ENCODE peak calls at places on chromosomes 2 and 18, in ten cellular contexts. One of them, this sample, is unnamed.

GRCh38 chr2:17171446-17172049 is 346.7 kb downstream of the RAD51AP2 start:
- DNase-seq in HCT116: peak
- DNase-seq in HepG2: peak
- DNase-seq in K562: no peak
- DNase-seq in H1: peak
- DNase-seq in WTC11: peak
- DNase-seq in SK-N-SH: peak
- DNase-seq in endothelial cell of umbilical vein: no peak
- DNase-seq in NB4: peak
- DNase-seq in A549: peak
- DNase-seq in this sample: no peak

GRCh38 chr2:27095745-27096651 is 9.4 kb downstream of the KHK start:
- DNase-seq in endothelial cell of umbilical vein: peak
- DNase-seq in WTC11: peak
- DNase-seq in K562: peak
- DNase-seq in HepG2: peak
- DNase-seq in A549: peak
- DNase-seq in H1: peak
- DNase-seq in NB4: peak
- DNase-seq in HCT116: no peak
- DNase-seq in SK-N-SH: peak
- DNase-seq in this sample: no peak

GRCh38 chr18:12317664-12318333 is 9.8 kb downstream of the TUBB6 start:
- DNase-seq in H1: no peak
- DNase-seq in K562: no peak
- DNase-seq in NB4: peak
- DNase-seq in SK-N-SH: no peak
- DNase-seq in HepG2: no peak
- DNase-seq in HCT116: no peak
- DNase-seq in A549: peak
- DNase-seq in endothelial cell of umbilical vein: no peak
- DNase-seq in WTC11: no peak
- DNase-seq in this sample: no peak

GRCh38 chr18:74290831-74291770 is 662 bp downstream of the CYB5A start:
- DNase-seq in A549: no peak
- DNase-seq in HCT116: peak
- DNase-seq in SK-N-SH: peak
- DNase-seq in HepG2: peak
- DNase-seq in H1: peak
- DNase-seq in K562: no peak
- DNase-seq in endothelial cell of umbilical vein: no peak
- DNase-seq in WTC11: peak
- DNase-seq in NB4: peak
- DNase-seq in this sample: no peak

GRCh38 chr2:128314026-128314347 is 4.7 kb downstream of the HS6ST1 start:
- DNase-seq in K562: no peak
- DNase-seq in A549: no peak
- DNase-seq in SK-N-SH: no peak
- DNase-seq in HepG2: no peak
- DNase-seq in endothelial cell of umbilical vein: no peak
- DNase-seq in WTC11: no peak
- DNase-seq in H1: peak
- DNase-seq in HCT116: no peak
- DNase-seq in NB4: no peak
- DNase-seq in this sample: no peak

GRCh38 chr2:109447251-109447661 is 166.5 kb downstream of the SEPTIN10 start:
- DNase-seq in HCT116: no peak
- DNase-seq in WTC11: no peak
- DNase-seq in endothelial cell of umbilical vein: peak
- DNase-seq in HepG2: no peak
- DNase-seq in SK-N-SH: peak
- DNase-seq in K562: no peak
- DNase-seq in NB4: no peak
- DNase-seq in A549: no peak
- DNase-seq in H1: no peak
- DNase-seq in this sample: no peak

GRCh38 chr2:186771395-186771794 is 77.5 kb downstream of the FAM171B start:
- DNase-seq in HepG2: no peak
- DNase-seq in HCT116: no peak
- DNase-seq in WTC11: no peak
- DNase-seq in K562: no peak
- DNase-seq in H1: no peak
- DNase-seq in NB4: no peak
- DNase-seq in endothelial cell of umbilical vein: no peak
- DNase-seq in A549: peak
- DNase-seq in SK-N-SH: no peak
- DNase-seq in this sample: no peak

GRCh38 chr18:51009071-51009470 is 20.9 kb upstream of the SMAD4 start:
- DNase-seq in K562: no peak
- DNase-seq in endothelial cell of umbilical vein: no peak
- DNase-seq in SK-N-SH: no peak
- DNase-seq in H1: no peak
- DNase-seq in NB4: peak
- DNase-seq in WTC11: no peak
- DNase-seq in A549: no peak
- DNase-seq in HepG2: no peak
- DNase-seq in HCT116: no peak
- DNase-seq in this sample: no peak

GRCh38 chr18:79882522-79883241 is 68.8 kb downstream of the SLC66A2 start:
- DNase-seq in NB4: no peak
- DNase-seq in HepG2: no peak
- DNase-seq in HCT116: no peak
- DNase-seq in SK-N-SH: peak
- DNase-seq in H1: no peak
- DNase-seq in WTC11: no peak
- DNase-seq in endothelial cell of umbilical vein: no peak
- DNase-seq in A549: no peak
- DNase-seq in K562: no peak
- DNase-seq in this sample: no peak

GRCh38 chr18:44453505-44453904 is 227.2 kb upstream of the SETBP1 start:
- DNase-seq in NB4: no peak
- DNase-seq in SK-N-SH: no peak
- DNase-seq in HepG2: no peak
- DNase-seq in K562: no peak
- DNase-seq in WTC11: no peak
- DNase-seq in A549: no peak
- DNase-seq in endothelial cell of umbilical vein: no peak
- DNase-seq in HCT116: no peak
- DNase-seq in H1: no peak
- DNase-seq in this sample: no peak

GRCh38 chr2:78397198-78397597 is 628.3 kb upstream of the REG3G start:
- DNase-seq in K562: no peak
- DNase-seq in HepG2: no peak
- DNase-seq in SK-N-SH: no peak
- DNase-seq in NB4: no peak
- DNase-seq in HCT116: no peak
- DNase-seq in endothelial cell of umbilical vein: no peak
- DNase-seq in H1: no peak
- DNase-seq in WTC11: no peak
- DNase-seq in A549: no peak
- DNase-seq in this sample: no peak
- TF ChIP-seq MAX in K562: no peak
- TF ChIP-seq MAX in HepG2: no peak
- TF ChIP-seq MAX in SK-N-SH: no peak
- TF ChIP-seq MAX in NB4: no peak
- TF ChIP-seq MAX in HCT116: no peak
- TF ChIP-seq MAX in endothelial cell of umbilical vein: no peak
- TF ChIP-seq MAX in H1: no peak
- TF ChIP-seq MAX in WTC11: no peak
- TF ChIP-seq MAX in A549: no peak
- TF ChIP-seq MAX in this sample: no peak

DNA sequence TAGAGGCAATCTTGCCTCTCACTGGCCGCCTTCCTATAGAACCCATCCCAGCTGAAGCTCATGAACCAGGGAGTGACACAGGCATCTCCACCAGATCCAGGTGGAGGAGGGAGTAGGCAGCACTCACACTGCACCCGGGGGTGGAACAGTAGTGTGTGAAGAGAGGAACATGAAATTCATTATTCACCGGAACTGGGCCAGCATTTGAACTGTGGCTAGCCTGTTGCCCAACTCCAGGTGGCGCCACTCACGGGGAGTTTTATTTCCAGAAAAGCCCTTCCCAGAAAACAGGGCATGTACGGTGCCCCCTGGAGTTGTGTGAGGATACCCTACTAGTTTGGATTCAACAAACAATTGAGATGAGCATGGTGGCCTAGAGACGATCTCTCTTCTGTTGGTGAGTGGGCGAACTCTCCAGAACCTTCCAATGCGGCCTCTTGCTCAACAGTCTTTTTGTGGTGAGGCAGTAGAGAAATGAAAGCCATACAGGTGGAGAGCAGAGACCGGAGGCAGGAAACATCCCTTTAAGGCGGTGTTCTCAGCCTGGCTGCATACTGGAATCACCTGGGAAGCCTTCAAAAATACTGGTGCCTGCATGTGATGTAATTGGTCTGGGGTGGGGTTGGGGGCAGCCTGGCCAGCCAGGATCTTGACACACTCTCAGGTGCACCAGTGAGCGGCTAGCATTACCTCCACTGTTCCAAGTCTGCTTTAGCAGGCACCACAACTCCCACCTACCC is 73.5 kb upstream of the NEDD4L start:
- DNase-seq in H1: peak
- DNase-seq in WTC11: peak
- DNase-seq in endothelial cell of umbilical vein: no peak
- DNase-seq in SK-N-SH: no peak
- DNase-seq in HepG2: peak
- DNase-seq in A549: peak
- DNase-seq in NB4: peak
- DNase-seq in HCT116: peak
- DNase-seq in K562: peak
- DNase-seq in this sample: no peak
- TF ChIP-seq MAX in H1: no peak
- TF ChIP-seq MAX in WTC11: no peak
- TF ChIP-seq MAX in endothelial cell of umbilical vein: no peak
- TF ChIP-seq MAX in SK-N-SH: no peak
- TF ChIP-seq MAX in HepG2: no peak
- TF ChIP-seq MAX in A549: no peak
- TF ChIP-seq MAX in NB4: no peak
- TF ChIP-seq MAX in HCT116: no peak
- TF ChIP-seq MAX in K562: no peak
- TF ChIP-seq MAX in this sample: no peak

GRCh38 chr2:204669386-204669785 is 124.1 kb downstream of the PARD3B start:
- DNase-seq in HepG2: no peak
- DNase-seq in SK-N-SH: no peak
- DNase-seq in HCT116: no peak
- DNase-seq in WTC11: no peak
- DNase-seq in endothelial cell of umbilical vein: peak
- DNase-seq in NB4: no peak
- DNase-seq in K562: no peak
- DNase-seq in A549: no peak
- DNase-seq in H1: no peak
- DNase-seq in this sample: no peak
- TF ChIP-seq MAX in HepG2: no peak
- TF ChIP-seq MAX in SK-N-SH: no peak
- TF ChIP-seq MAX in HCT116: no peak
- TF ChIP-seq MAX in WTC11: no peak
- TF ChIP-seq MAX in endothelial cell of umbilical vein: no peak
- TF ChIP-seq MAX in NB4: no peak
- TF ChIP-seq MAX in K562: no peak
- TF ChIP-seq MAX in A549: no peak
- TF ChIP-seq MAX in H1: no peak
- TF ChIP-seq MAX in this sample: no peak

GRCh38 chr2:25512707-25513106 is 160.7 kb downstream of the DTNB start:
- DNase-seq in A549: peak
- DNase-seq in NB4: no peak
- DNase-seq in endothelial cell of umbilical vein: no peak
- DNase-seq in HCT116: no peak
- DNase-seq in SK-N-SH: no peak
- DNase-seq in H1: no peak
- DNase-seq in WTC11: no peak
- DNase-seq in K562: no peak
- DNase-seq in HepG2: no peak
- DNase-seq in this sample: no peak
- TF ChIP-seq MAX in A549: no peak
- TF ChIP-seq MAX in NB4: no peak
- TF ChIP-seq MAX in endothelial cell of umbilical vein: no peak
- TF ChIP-seq MAX in HCT116: no peak
- TF ChIP-seq MAX in SK-N-SH: no peak
- TF ChIP-seq MAX in H1: no peak
- TF ChIP-seq MAX in WTC11: no peak
- TF ChIP-seq MAX in K562: no peak
- TF ChIP-seq MAX in HepG2: no peak
- TF ChIP-seq MAX in this sample: no peak

GRCh38 chr2:240308111-240308651 is 127.3 kb upstream of the GPC1 start:
- DNase-seq in K562: no peak
- DNase-seq in H1: peak
- DNase-seq in NB4: no peak
- DNase-seq in endothelial cell of umbilical vein: no peak
- DNase-seq in A549: no peak
- DNase-seq in HepG2: no peak
- DNase-seq in WTC11: no peak
- DNase-seq in SK-N-SH: peak
- DNase-seq in HCT116: no peak
- DNase-seq in this sample: no peak

GRCh38 chr2:240310645-240311044 is 124.8 kb upstream of the GPC1 start:
- DNase-seq in endothelial cell of umbilical vein: no peak
- DNase-seq in K562: no peak
- DNase-seq in SK-N-SH: no peak
- DNase-seq in NB4: no peak
- DNase-seq in HepG2: no peak
- DNase-seq in WTC11: no peak
- DNase-seq in HCT116: no peak
- DNase-seq in A549: no peak
- DNase-seq in H1: no peak
- DNase-seq in this sample: no peak

GRCh38 chr2:240306185-240306584 is 129.3 kb upstream of the GPC1 start:
- DNase-seq in HCT116: no peak
- DNase-seq in NB4: no peak
- DNase-seq in HepG2: no peak
- DNase-seq in H1: no peak
- DNase-seq in K562: no peak
- DNase-seq in endothelial cell of umbilical vein: no peak
- DNase-seq in WTC11: no peak
- DNase-seq in A549: no peak
- DNase-seq in SK-N-SH: no peak
- DNase-seq in this sample: no peak

GRCh38 chr2:240310201-240310600 is 125.3 kb upstream of the GPC1 start:
- DNase-seq in SK-N-SH: no peak
- DNase-seq in HCT116: no peak
- DNase-seq in WTC11: no peak
- DNase-seq in H1: no peak
- DNase-seq in HepG2: no peak
- DNase-seq in A549: no peak
- DNase-seq in NB4: no peak
- DNase-seq in endothelial cell of umbilical vein: no peak
- DNase-seq in K562: no peak
- DNase-seq in this sample: no peak

DNA sequence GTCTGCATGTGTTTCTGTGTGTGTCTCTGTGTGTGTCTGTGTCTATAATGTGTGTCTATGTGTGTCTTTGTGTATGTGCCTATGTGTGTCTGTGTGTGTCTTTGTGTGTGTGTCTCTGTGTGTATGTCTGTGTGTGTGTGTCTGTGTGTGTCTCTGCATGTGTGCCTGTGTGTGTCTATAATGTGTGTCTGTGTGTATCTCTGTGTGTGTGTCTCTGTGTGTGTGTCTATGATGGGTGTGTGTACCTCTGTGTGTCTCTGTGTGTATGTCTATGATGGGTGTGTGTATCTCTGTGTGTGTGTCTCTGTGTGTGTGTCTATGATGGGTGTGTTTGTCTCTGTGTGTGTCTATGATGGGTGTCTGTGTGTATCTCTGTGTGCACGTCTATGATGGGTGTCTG is 126.2 kb upstream of the GPC1 start:
- DNase-seq in endothelial cell of umbilical vein: no peak
- DNase-seq in H1: no peak
- DNase-seq in K562: no peak
- DNase-seq in SK-N-SH: no peak
- DNase-seq in A549: no peak
- DNase-seq in NB4: no peak
- DNase-seq in WTC11: no peak
- DNase-seq in HepG2: no peak
- DNase-seq in HCT116: no peak
- DNase-seq in this sample: no peak
- TF ChIP-seq MAX in endothelial cell of umbilical vein: no peak
- TF ChIP-seq MAX in H1: no peak
- TF ChIP-seq MAX in K562: no peak
- TF ChIP-seq MAX in SK-N-SH: no peak
- TF ChIP-seq MAX in A549: no peak
- TF ChIP-seq MAX in NB4: no peak
- TF ChIP-seq MAX in WTC11: no peak
- TF ChIP-seq MAX in HepG2: no peak
- TF ChIP-seq MAX in HCT116: no peak
- TF ChIP-seq MAX in this sample: no peak